ENCODE peak calls at places on chromosomes 16 and 17, in four cellular contexts. J is T-helper 9 cell; E is central memory CD4-positive, alpha-beta T cell; N is NCI-H345. Y is an unnamed sample.

GRCh38 chr16:89502319-89502843 is 5.8 kb upstream of the SPG7 start:
- DNase-seq in J (no peak), E (no peak), N (no peak), Y (no peak)

GRCh38 chr16:58510776-58511628 is 4.3 kb upstream of the SETD6 start:
- DNase-seq in J (no peak), E (no peak), N (no peak), Y (no peak)

GRCh38 chr17:8220783-8221662 is 10.6 kb upstream of the AURKB start:
- DNase-seq in J (peak), E (peak), N (peak), Y (peak)

GRCh38 chr16:73020409-73020884 is 27.5 kb downstream of the ZFHX3 start:
- DNase-seq in J (no peak), E (no peak), N (peak), Y (no peak)

GRCh38 chr16:75279277-75279676 is 27.9 kb upstream of the BCAR1 start:
- DNase-seq in J (no peak), E (no peak), N (no peak), Y (no peak)

GRCh38 chr16:87223656-87224248 is 93.4 kb downstream of the C16orf95 start:
- DNase-seq in J (no peak), E (no peak), N (no peak), Y (no peak)

GRCh38 chr16:67391424-67392300 is 1.6 kb downstream of the TPPP3 start:
- DNase-seq in J (no peak), E (no peak), N (peak), Y (no peak)

GRCh38 chr17:64083571-64084085 is 46.3 kb downstream of the ERN1 start:
- DNase-seq in J (no peak), E (no peak), N (no peak), Y (no peak)

GRCh38 chr17:17055286-17056166 is 13.3 kb downstream of the MPRIP start:
- DNase-seq in J (no peak), E (no peak), N (no peak), Y (peak)

GRCh38 chr16:16007743-16008111 is 58.3 kb downstream of the ABCC1 start:
- DNase-seq in J (no peak), E (no peak), N (no peak), Y (no peak)